ENCODE peak calls at places on chromosomes 12 and 14, in ten cellular contexts. V, K, P, E, W, A, G, C, B and F are unnamed samples.

GRCh38 chr14:101363880-101364391 is 197.4 kb upstream of the DIO3 start:
- DNase-seq in P (no peak), V (no peak), A (no peak), E (no peak), G (no peak), B (no peak), C (no peak), K (no peak), W (no peak), F (no peak)

GRCh38 chr12:75471928-75472865 is 8.4 kb upstream of the GLIPR1 start:
- DNase-seq in P (no peak), B (no peak), K (no peak), A (no peak), W (no peak), E (no peak), G (no peak), V (no peak), C (no peak), F (no peak)

GRCh38 chr12:39628836-39629235 is 9.2 kb upstream of the ABCD2 start:
- DNase-seq in G (no peak), C (no peak), A (no peak), P (no peak), V (no peak), K (no peak), W (no peak), E (no peak), B (no peak), F (no peak)

GRCh38 chr14:49052516-49052915 is 533.7 kb downstream of the RPS29 start:
- DNase-seq in A (no peak), B (no peak), P (no peak), E (no peak), K (no peak), G (no peak), W (no peak), V (peak), C (no peak), F (no peak)

GRCh38 chr12:54439096-54439495 is 20.0 kb upstream of the ITGA5 start:
- DNase-seq in C (no peak), V (no peak), G (no peak), P (no peak), W (no peak), E (no peak), B (no peak), K (no peak), A (no peak), F (no peak)

GRCh38 chr12:54981796-54982195 is 2.8 kb downstream of the TESPA1 start:
- DNase-seq in B (no peak), E (no peak), K (no peak), G (no peak), A (no peak), P (no peak), W (no peak), V (no peak), C (no peak), F (no peak)

GRCh38 chr12:45990468-45991288 is at the start of gene SCAF11:
- DNase-seq in G (peak), A (peak), B (peak), W (peak), E (peak), V (peak), K (peak), C (peak), P (peak), F (peak)

GRCh38 chr14:61077946-61078738 is 97.1 kb downstream of the SLC38A6 start:
- DNase-seq in B (no peak), V (no peak), P (no peak), K (no peak), E (no peak), W (no peak), C (no peak), A (no peak), G (no peak), F (no peak)

GRCh38 chr14:75303415-75303814 is 24.8 kb downstream of the FOS start:
- DNase-seq in K (peak), G (peak), E (no peak), P (no peak), W (peak), V (peak), C (peak), B (no peak), A (no peak), F (peak)

GRCh38 chr14:64005822-64006221 is 153.0 kb downstream of the SYNE2 start:
- DNase-seq in V (no peak), W (no peak), B (no peak), K (no peak), A (no peak), G (no peak), C (no peak), P (no peak), E (no peak), F (no peak)

GRCh38 chr12:127635838-127636237 is 631.1 kb upstream of the TMEM132C start:
- DNase-seq in W (no peak), K (no peak), C (no peak), B (no peak), G (no peak), E (no peak), V (no peak), P (no peak), A (no peak), F (no peak)

GRCh38 chr14:99685061-99685995 is 1.2 kb downstream of the CYP46A1 start:
- DNase-seq in A (no peak), E (no peak), B (no peak), V (no peak), G (no peak), W (no peak), K (no peak), C (no peak), P (no peak), F (no peak)

GRCh38 chr14:90355540-90356518 is 24.1 kb upstream of the NRDE2 start:
- DNase-seq in V (no peak), A (no peak), E (no peak), W (no peak), P (no peak), K (no peak), G (no peak), B (no peak), C (no peak), F (no peak)

GRCh38 chr12:4441355-4442330 is 4.0 kb downstream of the FGF6 start:
- DNase-seq in K (no peak), A (no peak), P (no peak), W (no peak), B (no peak), G (no peak), E (no peak), V (no peak), C (peak), F (no peak)

GRCh38 chr14:101953151-101953550 is 11.2 kb upstream of the DYNC1H1 start:
- DNase-seq in V (no peak), E (no peak), P (no peak), A (no peak), B (no peak), K (no peak), C (no peak), W (no peak), G (no peak), F (no peak)

GRCh38 chr12:28489256-28489655 is 299.0 kb downstream of the CCDC91 start:
- DNase-seq in B (no peak), E (no peak), W (no peak), V (no peak), A (no peak), C (no peak), P (no peak), K (no peak), G (no peak), F (no peak)

GRCh38 chr14:69660344-69661193 is 49.2 kb downstream of the SUSD6 start:
- DNase-seq in P (no peak), K (no peak), B (no peak), W (no peak), G (no peak), A (no peak), E (no peak), C (no peak), V (no peak), F (no peak)

GRCh38 chr12:45893240-45893639 is 97.1 kb downstream of the SCAF11 start:
- DNase-seq in A (no peak), K (no peak), G (no peak), P (no peak), C (no peak), V (no peak), W (no peak), B (no peak), E (no peak), F (no peak)

GRCh38 chr14:100909439-100909838 is 5.9 kb upstream of the RTL1 start:
- DNase-seq in W (no peak), V (no peak), P (no peak), E (no peak), K (no peak), C (no peak), B (no peak), G (no peak), A (no peak), F (no peak)

GRCh38 chr12:3252416-3252815 is 175.2 kb downstream of the TSPAN9 start:
- DNase-seq in A (peak), E (no peak), K (peak), W (peak), C (no peak), G (peak), P (no peak), B (no peak), V (no peak), F (peak)

GRCh38 chr14:70052990-70053389 is 135.8 kb downstream of the SLC8A3 start:
- DNase-seq in B (no peak), K (peak), P (no peak), V (peak), A (no peak), C (peak), W (no peak), E (no peak), G (no peak), F (no peak)

GRCh38 chr14:105878554-105878953 is 352.2 kb downstream of the TMEM121 start:
- DNase-seq in B (no peak), G (no peak), C (no peak), P (no peak), W (no peak), E (no peak), V (no peak), K (no peak), A (no peak), F (no peak)

GRCh38 chr14:24481622-24482324 is 26.3 kb downstream of the CMA1 start:
- DNase-seq in C (peak), E (no peak), G (peak), W (peak), B (no peak), A (peak), K (peak), P (no peak), V (no peak), F (no peak)

GRCh38 chr12:56990648-56991318 is 15.6 kb downstream of the ZBTB39 start:
- DNase-seq in E (no peak), B (no peak), A (no peak), K (no peak), P (no peak), V (no peak), G (no peak), C (no peak), W (no peak), F (no peak)

GRCh38 chr12:14723763-14724162 is 27.4 kb upstream of the GUCY2C start:
- DNase-seq in V (peak), G (no peak), C (no peak), A (peak), W (peak), P (no peak), K (peak), B (no peak), E (peak), F (no peak)

GRCh38 chr12:106248177-106248848 is 493 bp upstream of the CKAP4 start:
- DNase-seq in G (peak), B (no peak), A (peak), W (peak), C (no peak), E (no peak), V (peak), K (peak), P (peak), F (peak)

GRCh38 chr12:67766370-67766769 is 117.8 kb downstream of the DYRK2 start:
- DNase-seq in V (peak), P (no peak), B (no peak), E (no peak), A (no peak), K (no peak), G (no peak), C (no peak), W (no peak), F (no peak)

GRCh38 chr14:65131176-65131765 is 29.0 kb upstream of the MAX start:
- DNase-seq in E (no peak), B (no peak), V (peak), K (peak), P (no peak), C (no peak), W (no peak), A (peak), G (no peak), F (no peak)